ENCODE peak calls at places on chromosomes 2 and 18, in four cellular contexts. One of them, this sample, is unnamed.
A peak's percentile ranks its signal among the peaks of the same experiment; 100 is the strongest.

GRCh38 chr2:96326564-96326963 is 1.4 kb downstream of the ITPRIPL1 start:
- DNase-seq in HepG2: no peak
- DNase-seq in GM12878: no peak
- DNase-seq in H1: no peak
- DNase-seq in this sample: no peak

GRCh38 chr2:26067980-26068507 is 34.2 kb downstream of the RAB10 start:
- DNase-seq in HepG2: no peak
- DNase-seq in GM12878: no peak
- DNase-seq in H1: no peak
- DNase-seq in this sample: no peak

GRCh38 chr18:8050616-8051314 is 483.6 kb downstream of the PTPRM start:
- DNase-seq in HepG2: no peak
- DNase-seq in GM12878: no peak
- DNase-seq in H1: no peak
- DNase-seq in this sample: no peak

GRCh38 chr2:33219850-33220275 is 256.6 kb upstream of the RASGRP3 start:
- DNase-seq in HepG2: no peak
- DNase-seq in GM12878: no peak
- DNase-seq in H1: no peak
- DNase-seq in this sample: no peak

GRCh38 chr2:147649963-147650362 is 194.9 kb upstream of the ACVR2A start:
- DNase-seq in HepG2: no peak
- DNase-seq in GM12878: no peak
- DNase-seq in H1: no peak
- DNase-seq in this sample: no peak

GRCh38 chr18:78762753-78763152 is 216.9 kb upstream of the SALL3 start:
- DNase-seq in HepG2: no peak
- DNase-seq in GM12878: no peak
- DNase-seq in H1: no peak
- DNase-seq in this sample: no peak

GRCh38 chr18:46156124-46156745 is 52.0 kb downstream of the HAUS1 start:
- DNase-seq in HepG2: no peak
- DNase-seq in GM12878: no peak
- DNase-seq in H1: no peak
- DNase-seq in this sample: no peak

GRCh38 chr2:86446060-86446459 is 4.9 kb downstream of the KDM3A start:
- DNase-seq in HepG2: peak; percentile 21
- DNase-seq in GM12878: no peak
- DNase-seq in H1: no peak
- DNase-seq in this sample: no peak

GRCh38 chr2:171260471-171261424 is 100.1 kb upstream of the TLK1 start:
- DNase-seq in HepG2: peak; percentile 32
- DNase-seq in GM12878: peak; percentile 55
- DNase-seq in H1: no peak
- DNase-seq in this sample: peak; percentile 77

GRCh38 chr2:9408641-9409151 is 14.6 kb downstream of the ITGB1BP1 start:
- DNase-seq in HepG2: no peak
- DNase-seq in GM12878: no peak
- DNase-seq in H1: no peak
- DNase-seq in this sample: no peak

GRCh38 chr2:175742367-175742766 is 259.7 kb downstream of the LNPK start:
- DNase-seq in HepG2: no peak
- DNase-seq in GM12878: no peak
- DNase-seq in H1: no peak
- DNase-seq in this sample: no peak

GRCh38 chr2:136871424-136871823 is 106.1 kb downstream of the THSD7B start:
- DNase-seq in HepG2: no peak
- DNase-seq in GM12878: no peak
- DNase-seq in H1: no peak
- DNase-seq in this sample: no peak

GRCh38 chr18:63909870-63910269 is 2.1 kb downstream of the SERPINB10 start:
- DNase-seq in HepG2: no peak
- DNase-seq in GM12878: no peak
- DNase-seq in H1: no peak
- DNase-seq in this sample: no peak

GRCh38 chr18:57674891-57675290 is 53.3 kb upstream of the NARS1 start:
- DNase-seq in HepG2: no peak
- DNase-seq in GM12878: no peak
- DNase-seq in H1: no peak
- DNase-seq in this sample: no peak

GRCh38 chr2:70608373-70608772 is 54.7 kb upstream of the TGFA start:
- DNase-seq in HepG2: no peak
- DNase-seq in GM12878: no peak
- DNase-seq in H1: no peak
- DNase-seq in this sample: no peak

GRCh38 chr2:223648755-223649154 is 46.6 kb upstream of the SCG2 start:
- DNase-seq in HepG2: no peak
- DNase-seq in GM12878: no peak
- DNase-seq in H1: no peak
- DNase-seq in this sample: no peak

GRCh38 chr2:11129598-11130449 is 25.4 kb upstream of the SLC66A3 start:
- DNase-seq in HepG2: peak; percentile 62
- DNase-seq in GM12878: no peak
- DNase-seq in H1: peak; percentile 97
- DNase-seq in this sample: peak; percentile 81

GRCh38 chr18:6757966-6758365 is 28.4 kb downstream of the ARHGAP28 start:
- DNase-seq in HepG2: no peak
- DNase-seq in GM12878: no peak
- DNase-seq in H1: no peak
- DNase-seq in this sample: no peak

GRCh38 chr2:170208967-170209366 is 31.0 kb downstream of the MYO3B start:
- DNase-seq in HepG2: no peak
- DNase-seq in GM12878: no peak
- DNase-seq in H1: no peak
- DNase-seq in this sample: no peak

GRCh38 chr18:71878226-71878625 is 665.9 kb downstream of the CBLN2 start:
- DNase-seq in HepG2: peak; percentile 5
- DNase-seq in GM12878: no peak
- DNase-seq in H1: no peak
- DNase-seq in this sample: no peak

GRCh38 chr2:100482741-100483140 is 12.5 kb downstream of the NMS start:
- DNase-seq in HepG2: no peak
- DNase-seq in GM12878: no peak
- DNase-seq in H1: no peak
- DNase-seq in this sample: no peak

GRCh38 chr2:118983133-118983532 is 41.1 kb downstream of the MARCO start:
- DNase-seq in HepG2: no peak
- DNase-seq in GM12878: no peak
- DNase-seq in H1: no peak
- DNase-seq in this sample: no peak

GRCh38 chr2:46364797-46365457 is 67.7 kb downstream of the EPAS1 start:
- DNase-seq in HepG2: peak; percentile 57
- DNase-seq in GM12878: no peak
- DNase-seq in H1: no peak
- DNase-seq in this sample: peak; percentile 44

GRCh38 chr2:72182547-72183460 is 35.1 kb upstream of the CYP26B1 start:
- DNase-seq in HepG2: no peak
- DNase-seq in GM12878: no peak
- DNase-seq in H1: no peak
- DNase-seq in this sample: no peak

DNA sequence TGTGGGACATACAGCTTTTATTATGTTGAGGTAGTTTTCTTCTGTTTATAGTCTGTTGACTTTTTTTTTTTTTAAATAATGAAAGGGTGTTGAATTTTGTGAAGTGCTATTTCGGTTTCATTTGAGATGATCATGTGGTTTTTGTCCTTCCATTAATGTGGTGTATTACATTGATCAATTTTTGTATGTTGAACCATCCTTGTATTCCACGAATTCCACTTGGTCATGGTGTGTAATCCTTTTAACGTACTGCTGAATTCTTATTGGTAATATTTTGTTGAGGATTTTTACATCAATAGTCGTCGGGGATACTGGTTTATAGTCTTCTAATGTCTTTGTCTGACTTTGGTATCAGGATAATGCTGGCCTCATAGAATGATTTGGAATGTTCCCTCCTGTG is 18.8 kb downstream of the ALMS1 start:
- DNase-seq in HepG2: no peak
- DNase-seq in GM12878: no peak
- DNase-seq in H1: no peak
- DNase-seq in this sample: no peak
- TF ChIP-seq ZNF274 in HepG2: no peak
- TF ChIP-seq ZNF274 in GM12878: no peak
- TF ChIP-seq ZNF274 in H1: no peak
- TF ChIP-seq ZNF274 in this sample: no peak

DNA sequence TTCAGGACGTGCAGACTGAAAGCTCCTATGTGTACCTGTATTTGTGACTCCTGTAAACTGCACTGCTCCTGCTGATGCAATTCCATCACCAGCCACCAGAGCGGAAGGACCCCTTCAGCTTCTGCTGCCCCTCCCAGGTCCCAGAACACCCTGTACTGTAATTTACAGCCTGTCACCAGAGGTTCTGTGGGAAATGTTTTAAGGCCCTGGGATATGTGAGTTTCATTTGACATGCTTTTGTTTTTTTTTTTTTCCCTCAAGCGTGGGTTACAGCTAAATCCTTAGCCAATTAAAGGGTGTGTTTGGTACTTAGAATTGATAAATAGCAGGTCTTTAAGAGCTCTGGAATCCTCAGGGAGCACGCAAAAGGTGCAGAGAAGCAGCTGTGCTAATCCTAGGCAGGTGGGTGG is 79.4 kb downstream of the KCTD1 start:
- DNase-seq in HepG2: peak; percentile 36
- DNase-seq in GM12878: no peak
- DNase-seq in H1: peak; percentile 73
- DNase-seq in this sample: no peak
- TF ChIP-seq SUZ12 in HepG2: no peak
- TF ChIP-seq SUZ12 in GM12878: no peak
- TF ChIP-seq SUZ12 in H1: no peak
- TF ChIP-seq SUZ12 in this sample: no peak

GRCh38 chr2:68829764-68830163 is 41.4 kb downstream of the BMP10 start:
- DNase-seq in HepG2: no peak
- DNase-seq in GM12878: no peak
- DNase-seq in H1: no peak
- DNase-seq in this sample: no peak
- TF ChIP-seq ZNF274 in HepG2: no peak
- TF ChIP-seq ZNF274 in GM12878: no peak
- TF ChIP-seq ZNF274 in H1: no peak
- TF ChIP-seq ZNF274 in this sample: no peak

DNA sequence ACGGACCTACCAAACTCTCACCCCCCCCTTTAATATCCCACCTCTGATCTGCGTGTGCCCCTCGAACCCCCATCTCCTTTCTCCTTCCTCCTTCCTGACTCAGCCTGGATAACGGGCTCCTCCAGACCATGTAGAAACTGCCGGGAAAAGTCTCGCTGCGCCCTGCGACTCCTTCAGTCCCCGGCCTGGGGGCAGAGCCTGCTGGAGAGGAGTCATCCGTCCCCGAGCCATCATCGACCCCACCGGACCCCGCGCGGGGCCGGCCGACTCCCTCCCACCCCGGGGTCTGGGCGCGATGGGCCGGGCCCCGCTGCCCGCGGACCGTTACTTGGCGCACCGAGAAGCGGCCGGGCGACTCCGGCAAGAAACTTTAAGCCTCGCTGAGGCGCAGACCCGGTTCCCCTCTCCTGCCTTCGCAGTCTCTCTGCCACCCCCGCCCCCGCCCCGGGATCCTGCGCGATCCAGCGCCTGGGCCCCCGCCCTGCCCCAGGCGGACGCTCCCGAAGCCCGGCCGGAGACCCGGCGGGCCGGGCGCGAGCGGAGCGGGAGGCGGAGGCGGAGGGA is 3.4 kb downstream of the ZEB2 start:
- DNase-seq in HepG2: no peak
- DNase-seq in GM12878: no peak
- DNase-seq in H1: peak; percentile 70
- DNase-seq in this sample: no peak
- TF ChIP-seq SUZ12 in HepG2: no peak
- TF ChIP-seq SUZ12 in GM12878: no peak
- TF ChIP-seq SUZ12 in H1: peak; percentile 14
- TF ChIP-seq SUZ12 in this sample: no peak

GRCh38 chr2:233831861-233832260 is 22.5 kb downstream of the HJURP start:
- DNase-seq in HepG2: no peak
- DNase-seq in GM12878: no peak
- DNase-seq in H1: no peak
- DNase-seq in this sample: no peak
- TF ChIP-seq ZNF274 in HepG2: no peak
- TF ChIP-seq ZNF274 in GM12878: no peak
- TF ChIP-seq ZNF274 in H1: no peak
- TF ChIP-seq ZNF274 in this sample: no peak

DNA sequence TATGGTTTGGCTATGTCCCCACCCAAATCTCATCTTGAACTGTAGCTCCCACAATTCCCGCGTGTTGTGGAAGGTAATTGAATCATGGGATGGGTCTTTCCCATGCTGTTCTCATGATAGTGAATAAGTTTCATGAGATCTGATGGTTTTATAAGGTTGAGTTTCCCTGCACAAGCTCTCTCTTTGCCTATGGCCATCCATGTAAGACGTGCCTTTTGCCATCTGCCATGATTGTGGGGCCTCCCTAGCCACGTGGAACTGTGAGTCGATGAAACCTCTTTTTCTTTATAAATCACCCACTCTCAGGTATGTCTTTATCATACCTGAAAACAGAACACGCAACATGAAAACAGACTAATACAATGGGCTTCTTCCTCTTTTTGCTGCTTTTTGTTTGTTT is 11.2 kb upstream of the C1D start:
- DNase-seq in HepG2: no peak
- DNase-seq in GM12878: no peak
- DNase-seq in H1: no peak
- DNase-seq in this sample: no peak
- TF ChIP-seq SUZ12 in HepG2: no peak
- TF ChIP-seq SUZ12 in GM12878: no peak
- TF ChIP-seq SUZ12 in H1: no peak
- TF ChIP-seq SUZ12 in this sample: no peak

DNA sequence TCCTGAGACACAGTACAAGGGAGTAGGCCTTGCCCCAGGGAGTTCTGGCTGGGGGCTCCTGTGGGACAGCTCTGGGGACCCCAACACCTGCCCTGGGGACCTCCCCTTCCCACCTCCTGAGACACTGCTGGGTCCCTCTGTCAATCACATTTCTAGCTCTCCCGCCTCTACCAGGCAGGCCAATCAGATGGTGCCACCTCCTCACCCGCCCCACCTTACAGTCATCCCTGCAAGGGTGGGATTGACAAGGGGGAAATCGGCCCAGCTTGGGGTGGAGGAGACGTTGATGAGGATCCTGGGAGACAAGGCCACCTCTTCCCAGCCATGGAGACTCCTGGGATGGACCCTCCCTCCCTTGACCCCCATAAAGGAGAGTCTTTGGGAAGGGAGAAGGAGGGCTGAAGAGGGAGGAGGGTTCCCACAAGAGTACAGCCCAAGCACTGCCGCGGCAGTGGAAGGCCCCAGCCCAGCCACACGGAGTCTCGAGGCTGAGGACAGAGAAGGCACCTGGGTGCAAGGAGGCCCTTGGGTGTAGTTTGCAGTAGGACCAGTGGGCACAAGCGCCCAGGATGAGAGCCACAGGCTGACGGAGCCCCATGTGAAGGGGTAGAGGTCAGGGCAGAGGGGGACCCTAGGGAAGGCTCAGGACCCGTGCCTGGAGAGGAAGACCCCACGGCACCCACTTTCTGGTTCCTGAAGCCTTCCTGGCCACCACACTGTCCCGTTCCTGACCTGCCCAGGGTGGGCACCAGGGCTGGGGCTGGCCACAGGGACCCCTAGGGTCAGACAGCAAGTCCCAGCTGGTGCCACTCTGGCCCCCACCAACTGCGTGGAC is 109.9 kb upstream of the OTOS start:
- DNase-seq in HepG2: no peak
- DNase-seq in GM12878: no peak
- DNase-seq in H1: no peak
- DNase-seq in this sample: no peak
- TF ChIP-seq ZNF274 in HepG2: no peak
- TF ChIP-seq ZNF274 in GM12878: no peak
- TF ChIP-seq ZNF274 in H1: no peak
- TF ChIP-seq ZNF274 in this sample: no peak